ENCODE peak calls at places on chromosomes 6 and 20, in eight cellular contexts. C is ovary, R is breast epithelium, K is esophagus squamous epithelium, G is adrenal gland, V is endothelial cell of umbilical vein, F is suprapubic skin, X is Peyer's patch. P is an unnamed sample.

GRCh38 chr6:70686548-70687133 is 19.0 kb downstream of the SMAP1 start:
- DNase-seq in C (no peak), R (no peak), K (no peak), G (no peak), V (peak), F (no peak), X (no peak), P (no peak)

GRCh38 chr20:52754366-52754765 is 217.8 kb upstream of the TSHZ2 start:
- DNase-seq in C (no peak), R (no peak), K (no peak), G (no peak), V (no peak), F (no peak), X (no peak), P (no peak)

GRCh38 chr6:15246217-15247211 is 645 bp downstream of the JARID2 start:
- DNase-seq in C (no peak), R (no peak), K (no peak), G (no peak), V (no peak), F (no peak), X (no peak), P (no peak)

GRCh38 chr6:87858440-87858839 is 156.4 kb upstream of the AKIRIN2 start:
- DNase-seq in C (no peak), R (no peak), K (no peak), G (no peak), V (no peak), F (no peak), X (no peak), P (no peak)

GRCh38 chr20:4787825-4788224 is 66.1 kb downstream of the PRND start:
- DNase-seq in C (no peak), R (no peak), K (no peak), G (no peak), V (no peak), F (no peak), X (no peak), P (no peak)

GRCh38 chr6:157144861-157145260 is 178.5 kb downstream of the TMEM242 start:
- DNase-seq in C (no peak), R (no peak), K (no peak), G (peak), V (peak), F (no peak), X (no peak), P (no peak)

GRCh38 chr6:42010185-42010872 is 40.0 kb upstream of the TAF8 start:
- DNase-seq in C (no peak), R (no peak), K (no peak), G (peak), V (peak), F (no peak), X (no peak), P (peak)

GRCh38 chr6:56539503-56540105 is 103.1 kb downstream of the DST start:
- DNase-seq in C (no peak), R (no peak), K (no peak), G (no peak), V (peak), F (no peak), X (no peak), P (no peak)

GRCh38 chr20:41245086-41245707 is 72.3 kb downstream of the ZHX3 start:
- DNase-seq in C (peak), R (no peak), K (no peak), G (no peak), V (peak), F (no peak), X (no peak), P (peak)

GRCh38 chr6:145025488-145025887 is 709.8 kb downstream of the EPM2A start:
- DNase-seq in C (no peak), R (no peak), K (no peak), G (no peak), V (no peak), F (no peak), X (no peak), P (no peak)

GRCh38 chr20:1420066-1420465 is 27.2 kb upstream of the FKBP1A start:
- DNase-seq in C (no peak), R (no peak), K (no peak), G (no peak), V (no peak), F (no peak), X (no peak), P (no peak)

GRCh38 chr6:47420394-47421371 is 56.9 kb upstream of the CD2AP start:
- DNase-seq in C (no peak), R (no peak), K (no peak), G (no peak), V (peak), F (no peak), X (no peak), P (no peak)

GRCh38 chr20:41003143-41003932 is 25.3 kb upstream of the TOP1 start:
- DNase-seq in C (peak), R (peak), K (peak), G (peak), V (peak), F (peak), X (peak), P (peak)

GRCh38 chr6:79536615-79536968 is 638 bp downstream of the LCA5 start:
- DNase-seq in C (peak), R (peak), K (no peak), G (peak), V (no peak), F (peak), X (no peak), P (peak)

GRCh38 chr6:113719545-113719944 is 137.6 kb upstream of the MARCKS start:
- DNase-seq in C (no peak), R (no peak), K (no peak), G (no peak), V (no peak), F (no peak), X (no peak), P (no peak)

GRCh38 chr6:113718588-113718987 is 138.6 kb upstream of the MARCKS start:
- DNase-seq in C (no peak), R (no peak), K (no peak), G (no peak), V (no peak), F (no peak), X (no peak), P (no peak)

GRCh38 chr6:113713665-113714064 is 143.5 kb upstream of the MARCKS start:
- DNase-seq in C (no peak), R (no peak), K (no peak), G (no peak), V (no peak), F (no peak), X (no peak), P (no peak)

GRCh38 chr6:113723182-113723581 is 134.0 kb upstream of the MARCKS start:
- DNase-seq in C (no peak), R (no peak), K (no peak), G (peak), V (peak), F (no peak), X (no peak), P (no peak)

DNA sequence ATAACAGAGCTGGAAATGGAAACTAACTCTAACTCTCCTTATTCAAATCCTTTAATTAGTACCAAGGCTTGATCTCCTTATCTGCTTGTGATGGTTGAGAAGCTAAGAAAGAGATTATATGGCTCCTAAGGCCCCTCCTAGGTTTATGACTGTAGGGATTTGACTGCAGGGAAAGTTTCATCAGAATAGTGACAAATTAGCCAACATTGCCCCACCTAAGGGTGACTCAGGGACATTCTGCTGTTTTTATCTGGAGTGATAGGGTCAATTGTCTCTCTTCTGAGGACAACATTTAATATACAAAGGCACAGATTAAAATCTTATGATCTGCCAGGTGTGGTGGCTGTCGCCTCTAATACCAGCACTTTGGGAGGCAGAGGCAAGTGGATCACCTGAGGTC is 138.1 kb upstream of the MARCKS start:
- DNase-seq in C (no peak), R (no peak), K (no peak), G (no peak), V (no peak), F (no peak), X (no peak), P (no peak)
- H3K4me3 ChIP-seq in C (no peak), R (no peak), K (no peak), G (no peak), V (no peak), F (no peak), X (no peak), P (no peak)

GRCh38 chr20:32483351-32484220 is 101.5 kb downstream of the NOL4L start:
- DNase-seq in C (peak), R (peak), K (no peak), G (peak), V (peak), F (peak), X (peak), P (peak)
- TF ChIP-seq POLR2A in C (no peak), R (no peak), K (peak), G (peak), V (peak), F (no peak), X (peak), P (peak)

GRCh38 chr6:13668291-13668928 is 43.2 kb downstream of the RANBP9 start:
- DNase-seq in C (no peak), R (no peak), K (no peak), G (no peak), V (no peak), F (no peak), X (no peak), P (no peak)

GRCh38 chr6:13671742-13672141 is 39.9 kb downstream of the RANBP9 start:
- DNase-seq in C (no peak), R (no peak), K (no peak), G (no peak), V (no peak), F (no peak), X (no peak), P (no peak)

GRCh38 chr6:13666194-13667105 is 45.2 kb downstream of the RANBP9 start:
- DNase-seq in C (no peak), R (no peak), K (no peak), G (no peak), V (no peak), F (no peak), X (no peak), P (no peak)

GRCh38 chr6:13667655-13668054 is 44.0 kb downstream of the RANBP9 start:
- DNase-seq in C (no peak), R (no peak), K (no peak), G (no peak), V (no peak), F (no peak), X (no peak), P (no peak)

DNA sequence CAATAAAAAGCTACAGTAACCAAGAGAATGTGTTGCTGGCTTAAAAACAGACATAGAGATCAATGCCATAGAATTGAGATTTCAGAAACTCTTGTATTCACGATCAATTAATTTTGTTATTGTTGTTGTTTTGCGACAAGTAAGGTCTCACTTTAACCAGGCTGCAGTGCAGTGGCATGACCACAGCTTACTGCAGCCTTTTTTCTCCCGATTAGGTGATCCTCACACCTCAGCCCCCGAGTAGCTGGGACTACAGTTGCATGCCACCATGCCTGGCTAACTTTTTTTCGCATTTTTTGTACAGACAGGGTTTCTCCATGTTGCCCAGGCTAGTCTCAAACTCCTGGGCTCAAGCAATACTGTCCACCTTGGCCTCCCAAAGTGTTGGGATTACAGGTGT is 42.2 kb downstream of the RANBP9 start:
- DNase-seq in C (no peak), R (no peak), K (no peak), G (no peak), V (no peak), F (no peak), X (no peak), P (no peak)
- H3K4me3 ChIP-seq in C (no peak), R (no peak), K (no peak), G (no peak), V (no peak), F (no peak), X (no peak), P (no peak)

GRCh38 chr6:148776321-148776966 is 29.6 kb downstream of the UST start:
- DNase-seq in C (peak), R (no peak), K (no peak), G (no peak), V (no peak), F (no peak), X (no peak), P (no peak)

GRCh38 chr6:148780918-148781436 is 34.1 kb downstream of the UST start:
- DNase-seq in C (no peak), R (no peak), K (no peak), G (no peak), V (no peak), F (no peak), X (no peak), P (no peak)

GRCh38 chr6:148779142-148779562 is 32.3 kb downstream of the UST start:
- DNase-seq in C (no peak), R (no peak), K (no peak), G (no peak), V (no peak), F (no peak), X (no peak), P (no peak)
- TF ChIP-seq POLR2A in C (no peak), R (no peak), K (no peak), G (no peak), V (no peak), F (no peak), X (no peak), P (no peak)

DNA sequence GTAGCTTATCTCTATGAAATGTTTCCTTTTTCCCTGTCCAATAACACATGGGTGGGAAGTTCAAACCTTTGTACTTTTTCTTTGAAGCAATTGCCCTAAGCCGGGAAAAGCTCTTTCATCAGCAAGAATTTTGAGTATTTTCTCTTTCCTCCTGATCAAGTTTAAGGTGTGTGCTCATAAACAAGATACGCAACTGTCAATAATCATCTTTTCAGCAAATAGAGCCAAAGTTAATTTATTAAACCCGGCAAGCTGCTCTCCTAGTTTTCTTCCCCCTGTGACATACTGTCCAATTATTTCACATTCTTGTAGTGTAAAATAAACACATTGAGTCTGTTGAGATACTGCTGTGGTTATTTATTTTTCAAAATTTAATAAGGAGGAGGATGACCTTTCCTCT is 194.4 kb downstream of the EDN1 start:
- DNase-seq in C (no peak), R (no peak), K (no peak), G (no peak), V (no peak), F (no peak), X (no peak), P (no peak)
- H3K4me3 ChIP-seq in C (no peak), R (no peak), K (no peak), G (no peak), V (peak), F (no peak), X (no peak), P (no peak)

GRCh38 chr6:26234421-26235239 is 130.4 kb upstream of the BTN3A2 start:
- DNase-seq in C (peak), R (peak), K (no peak), G (peak), V (peak), F (no peak), X (peak), P (peak)
- TF ChIP-seq POLR2A in C (peak), R (peak), K (peak), G (peak), V (peak), F (peak), X (peak), P (peak)

GRCh38 chr20:31673943-31674463 is 36.3 kb downstream of the COX4I2 start:
- DNase-seq in C (no peak), R (no peak), K (no peak), G (no peak), V (no peak), F (no peak), X (no peak), P (no peak)

GRCh38 chr20:31676534-31677030 is 38.9 kb downstream of the COX4I2 start:
- DNase-seq in C (no peak), R (no peak), K (no peak), G (no peak), V (no peak), F (no peak), X (no peak), P (no peak)

GRCh38 chr20:31675828-31676533 is 38.3 kb downstream of the COX4I2 start:
- DNase-seq in C (peak), R (no peak), K (no peak), G (peak), V (peak), F (no peak), X (peak), P (no peak)

GRCh38 chr20:31673435-31673834 is 35.7 kb downstream of the COX4I2 start:
- DNase-seq in C (no peak), R (no peak), K (no peak), G (no peak), V (no peak), F (no peak), X (no peak), P (no peak)

DNA sequence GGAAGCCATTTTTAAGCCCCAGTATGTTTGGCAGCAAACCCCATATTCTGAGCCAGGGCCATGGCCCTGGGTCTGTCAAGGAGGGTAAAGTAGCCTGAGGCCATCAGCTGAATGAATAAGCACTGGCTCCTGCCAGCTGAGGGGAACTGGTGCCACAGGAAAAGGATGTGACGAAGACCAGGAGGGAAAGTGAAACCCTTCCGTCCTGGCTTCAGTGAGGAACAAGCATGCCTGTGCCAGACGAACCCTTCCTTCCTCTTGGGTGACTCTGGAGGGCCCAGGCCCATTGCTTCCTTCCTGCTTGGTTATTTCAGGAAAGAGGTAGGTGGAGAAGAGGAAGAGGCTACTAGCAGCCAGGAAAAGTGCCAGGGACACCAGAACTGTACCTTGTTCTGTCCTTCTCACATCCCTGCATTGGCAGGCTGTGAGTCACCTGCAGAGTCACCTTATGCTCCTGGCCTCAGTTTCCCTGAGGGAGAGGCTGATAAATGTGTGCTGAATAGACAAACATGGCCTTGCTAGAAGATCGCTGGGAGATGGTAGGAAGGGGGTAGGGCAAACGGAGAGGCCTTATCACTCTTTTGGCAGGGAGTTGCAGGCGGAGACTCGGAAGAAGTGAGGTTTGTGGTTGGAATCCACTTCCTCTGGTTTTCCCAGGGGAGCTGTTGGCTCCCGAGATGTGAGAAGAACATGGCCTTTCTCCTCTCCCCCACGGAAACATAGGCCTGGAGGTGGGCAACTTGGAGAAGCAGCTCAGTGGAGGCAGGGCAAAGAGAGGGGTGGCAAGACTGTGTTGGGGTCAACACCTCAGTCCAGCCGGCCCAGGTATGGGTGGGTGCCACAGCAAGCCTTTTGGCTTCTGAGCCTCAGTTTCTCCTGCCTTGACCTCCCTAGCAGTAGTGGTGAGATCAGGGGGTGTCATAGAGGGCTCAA is 37.4 kb downstream of the COX4I2 start:
- DNase-seq in C (peak), R (no peak), K (no peak), G (peak), V (peak), F (peak), X (peak), P (peak)
- H3K4me3 ChIP-seq in C (no peak), R (peak), K (peak), G (no peak), V (peak), F (no peak), X (peak), P (no peak)

P was measured in thyroid gland.